ENCODE peak calls at places on chromosomes 5 and 9, in nine cellular contexts. O is fibroblast of lung, G is tibial artery, X is tibial nerve, H is AG04450, S is astrocyte, B is heart left ventricle, E is kidney, M is cardiac muscle cell. P is an unnamed sample.
A peak's percentile ranks its signal among the peaks of the same experiment; 100 is the strongest.

GRCh38 chr5:96994493-96994892 is 58.6 kb downstream of the LNPEP start:
- DNase-seq in O (no peak), G (no peak), X (no peak), H (no peak), S (no peak), B (no peak), E (no peak), M (no peak), P (no peak)

GRCh38 chr9:96491079-96491879 is 41.3 kb downstream of the HABP4 start:
- DNase-seq in O (peak; percentile 79), G (no peak), X (no peak), H (peak; percentile 29), S (peak; percentile 77), B (no peak), E (no peak), M (peak; percentile 67), P (no peak)

GRCh38 chr5:10987881-10988504 is 227.0 kb upstream of the DAP start:
- DNase-seq in O (no peak), G (peak; percentile 31), X (no peak), H (no peak), S (no peak), B (peak; percentile 79), E (peak; percentile 87), M (peak; percentile 2), P (peak; percentile 39)

GRCh38 chr9:109424618-109425017 is 73.5 kb downstream of the PTPN3 start:
- DNase-seq in O (no peak), G (no peak), X (no peak), H (no peak), S (no peak), B (no peak), E (no peak), M (no peak), P (no peak)

GRCh38 chr9:9563817-9564216 is 1049.0 kb downstream of the PTPRD start:
- DNase-seq in O (no peak), G (no peak), X (no peak), H (no peak), S (no peak), B (no peak), E (no peak), M (no peak), P (no peak)

GRCh38 chr5:142512041-142512679 is 173.7 kb downstream of the FGF1 start:
- DNase-seq in O (peak; percentile 69), G (peak; percentile 70), X (peak; percentile 24), H (no peak), S (no peak), B (no peak), E (no peak), M (peak; percentile 67), P (no peak)

GRCh38 chr5:141560725-141561483 is 57.9 kb downstream of the DIAPH1 start:
- DNase-seq in O (peak; percentile 99), G (peak; percentile 87), X (peak; percentile 77), H (peak; percentile 97), S (peak; percentile 96), B (peak; percentile 92), E (peak; percentile 88), M (peak; percentile 99), P (no peak)

GRCh38 chr9:124770359-124771020 is 621 bp downstream of the NR6A1 start:
- DNase-seq in O (no peak), G (no peak), X (no peak), H (no peak), S (no peak), B (peak; percentile 47), E (peak; percentile 87), M (no peak), P (no peak)

GRCh38 chr9:132068604-132069003 is 11.1 kb downstream of the MED27 start:
- DNase-seq in O (no peak), G (no peak), X (no peak), H (no peak), S (no peak), B (no peak), E (no peak), M (no peak), P (no peak)

GRCh38 chr9:108854641-108855528 is 901 bp downstream of the ACTL7B start:
- DNase-seq in O (peak; percentile 8), G (no peak), X (no peak), H (no peak), S (no peak), B (no peak), E (no peak), M (peak; percentile 18), P (no peak)

GRCh38 chr5:95962785-95963184 is 1.1 kb upstream of the ELL2 start:
- DNase-seq in O (no peak), G (no peak), X (no peak), H (no peak), S (no peak), B (no peak), E (no peak), M (peak; percentile 45), P (no peak)

GRCh38 chr9:37902804-37903580 is 935 bp downstream of the SLC25A51 start:
- DNase-seq in O (peak; percentile 62), G (no peak), X (no peak), H (no peak), S (peak; percentile 39), B (no peak), E (no peak), M (peak; percentile 43), P (no peak)

GRCh38 chr9:109031241-109031640 is 17.9 kb upstream of the CTNNAL1 start:
- DNase-seq in O (peak; percentile 20), G (no peak), X (no peak), H (no peak), S (peak; percentile 37), B (no peak), E (no peak), M (peak; percentile 51), P (no peak)

DNA sequence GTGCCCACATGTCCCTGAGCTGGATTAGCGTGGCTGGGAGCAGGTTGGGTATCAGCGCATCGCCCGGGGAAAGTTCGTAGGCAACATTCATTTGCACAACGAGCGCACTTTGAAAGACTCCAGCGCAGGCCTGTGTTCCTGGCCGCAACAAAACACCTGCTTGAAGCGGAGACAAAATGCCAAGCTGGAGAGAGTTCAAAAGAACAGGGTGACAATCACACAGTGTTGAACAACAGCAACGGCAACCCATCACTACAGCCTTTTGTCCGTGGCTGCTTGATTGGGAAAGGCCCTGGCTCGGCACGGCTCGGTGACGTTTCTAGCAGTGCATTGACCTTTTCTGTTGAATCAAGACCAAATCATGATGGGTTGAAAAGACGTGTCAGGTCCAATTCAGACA is 336.3 kb downstream of the IRX1 start:
- DNase-seq in O (no peak), G (no peak), X (no peak), H (no peak), S (no peak), B (no peak), E (no peak), M (no peak), P (no peak)
- H3K9me3 ChIP-seq in O (no peaks in the 10 kb centered on the region), G (no peaks in the 10 kb centered on the region), X (peaks cover 8% of the 10 kb centered on the region), H (peaks cover 35% of the 10 kb centered on the region), S (peaks cover 6% of the 10 kb centered on the region), B (peaks cover 6% of the 10 kb centered on the region), E (no peaks in the 10 kb centered on the region), M (no peaks in the 10 kb centered on the region), P (no peaks in the 10 kb centered on the region)

DNA sequence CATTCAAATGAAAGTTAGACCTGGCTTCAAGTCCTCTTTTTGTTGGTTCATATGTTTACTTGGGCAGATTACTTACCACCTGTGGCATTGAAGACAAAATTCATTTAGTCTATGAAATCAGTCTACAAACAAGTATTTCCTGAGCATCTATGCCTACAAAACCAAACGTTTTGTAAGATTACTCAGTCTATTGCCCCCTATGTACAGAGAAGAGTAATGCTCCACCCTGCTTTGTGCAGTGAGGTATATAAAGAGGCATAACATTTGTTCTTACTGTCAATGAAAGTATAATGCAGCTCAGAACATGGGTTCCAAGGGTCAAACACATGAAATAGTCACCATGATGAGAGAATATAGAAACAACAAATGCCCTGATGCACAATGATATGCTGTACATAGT is 580.7 kb downstream of the KIF4B start:
- DNase-seq in O (no peak), G (no peak), X (no peak), H (no peak), S (no peak), B (no peak), E (no peak), M (no peak), P (no peak)
- TF ChIP-seq CTCF in O (no peak), G (no peak), X (no peak), H (no peak), S (no peak), B (no peak), E (no peak), M (no peak), P (no peak)

DNA sequence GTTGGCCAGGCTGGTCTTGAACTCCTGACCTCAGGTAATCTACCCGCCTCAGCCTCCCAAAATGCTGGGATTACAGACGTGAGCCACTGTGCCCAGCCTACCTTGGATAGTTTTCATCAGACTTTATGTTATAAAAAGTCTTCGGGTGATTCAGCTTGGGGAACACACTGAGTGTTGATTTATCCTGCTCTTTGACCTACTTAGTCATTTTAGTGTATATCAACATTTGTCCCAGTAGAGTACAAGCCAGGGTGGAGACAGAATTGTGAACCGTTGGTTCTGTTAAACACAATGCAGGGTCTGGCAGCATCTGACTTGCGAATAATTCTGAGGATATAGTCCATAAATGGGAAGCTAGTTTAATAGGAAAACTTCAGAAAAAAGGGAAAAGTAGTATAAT is 39.7 kb downstream of the NFX1 start:
- DNase-seq in O (peak; percentile 91), G (no peak), X (no peak), H (no peak), S (peak; percentile 58), B (no peak), E (no peak), M (peak; percentile 48), P (no peak)
- H3K27ac ChIP-seq in O (peak overlapping the region; percentile 40), G (peak overlapping the region; percentile 49), X (no peak overlapping the region), H (no peak overlapping the region), S (peak overlapping the region; percentile 80), B (peak overlapping the region; percentile 66), E (peak overlapping the region; percentile 75), M (no peak overlapping the region), P (no peak overlapping the region)

GRCh38 chr5:40446910-40447309 is 232.8 kb upstream of the PTGER4 start:
- DNase-seq in O (peak; percentile 75), G (no peak), X (no peak), H (peak; percentile 56), S (peak; percentile 51), B (no peak), E (no peak), M (peak; percentile 43), P (no peak)
- H3K9me3 ChIP-seq in O (no peaks in the 10 kb centered on the region), G (no peaks in the 10 kb centered on the region), X (peaks cover 12% of the 10 kb centered on the region), H (no peaks in the 10 kb centered on the region), S (no peaks in the 10 kb centered on the region), B (no peaks in the 10 kb centered on the region), E (no peaks in the 10 kb centered on the region), M (no peaks in the 10 kb centered on the region), P (no peaks in the 10 kb centered on the region)

P was measured in CD4-positive, alpha-beta T cell.